ENCODE peak calls at places on chromosomes 7 and 10, in ten cellular contexts. J is hippocampal formation; U is Panc1; R is stimulated activated CD4-positive, alpha-beta T cell treated with anti-CD3 and anti-CD28 coated beads, Interleukin-1b, Interleukin-23, amount 100 ng/mL, for 4 hours; O is pancreas; W is CD8-positive, alpha-beta memory T cell; K is endodermal cell; G is activated T-cell treated with anti-CD3 and anti-CD28 coated beads for 4 hours; V is T-cell; F is lower leg skin. L is an unnamed sample.

GRCh38 chr7:28237368-28237767 is 56.8 kb upstream of the JAZF1 start:
- DNase-seq in J (no peak), U (no peak), R (no peak), O (no peak), W (no peak), K (no peak), G (no peak), V (no peak), F (no peak), L (no peak)

GRCh38 chr7:74061840-74062539 is 21.6 kb upstream of the LIMK1 start:
- DNase-seq in J (peak; percentile 75), U (peak; percentile 64), R (peak; percentile 41), O (peak; percentile 93), W (peak; percentile 90), K (no peak), G (peak; percentile 36), V (peak; percentile 66), F (peak; percentile 95), L (peak; percentile 76)

GRCh38 chr7:44275146-44275545 is 50.2 kb downstream of the CAMK2B start:
- DNase-seq in J (no peak), U (no peak), R (no peak), O (no peak), W (no peak), K (no peak), G (no peak), V (no peak), F (no peak), L (no peak)

GRCh38 chr10:102633848-102634247 is 10.4 kb upstream of the TRIM8 start:
- DNase-seq in J (no peak), U (no peak), R (no peak), O (no peak), W (no peak), K (peak; percentile 50), G (no peak), V (no peak), F (no peak), L (no peak)

GRCh38 chr10:77622822-77623410 is 14.7 kb downstream of the KCNMA1 start:
- DNase-seq in J (no peak), U (no peak), R (no peak), O (no peak), W (no peak), K (no peak), G (no peak), V (no peak), F (no peak), L (no peak)

GRCh38 chr7:107528461-107528860 is 35.3 kb downstream of the COG5 start:
- DNase-seq in J (no peak), U (no peak), R (no peak), O (no peak), W (no peak), K (no peak), G (no peak), V (no peak), F (no peak), L (no peak)

GRCh38 chr7:134943785-134944400 is 42.4 kb upstream of the AGBL3 start:
- DNase-seq in J (no peak), U (peak; percentile 52), R (no peak), O (no peak), W (no peak), K (no peak), G (no peak), V (no peak), F (no peak), L (no peak)

GRCh38 chr10:92847185-92847864 is 995 bp upstream of the EXOC6 start:
- DNase-seq in J (no peak), U (no peak), R (no peak), O (no peak), W (no peak), K (no peak), G (no peak), V (no peak), F (no peak), L (no peak)

GRCh38 chr10:33653584-33654367 is 319.3 kb upstream of the NRP1 start:
- DNase-seq in J (no peak), U (no peak), R (no peak), O (no peak), W (no peak), K (no peak), G (no peak), V (no peak), F (no peak), L (no peak)

GRCh38 chr10:131682271-131682962 is 218.4 kb upstream of the PPP2R2D start:
- DNase-seq in J (no peak), U (no peak), R (no peak), O (no peak), W (no peak), K (no peak), G (no peak), V (no peak), F (no peak), L (no peak)

GRCh38 chr10:17029581-17030271 is 99.9 kb downstream of the CUBN start:
- DNase-seq in J (peak; percentile 28), U (no peak), R (peak; percentile 83), O (no peak), W (peak; percentile 82), K (peak; percentile 33), G (peak; percentile 90), V (peak; percentile 65), F (peak; percentile 92), L (peak; percentile 65)

GRCh38 chr10:16986406-16987128 is 143.0 kb downstream of the CUBN start:
- DNase-seq in J (peak; percentile 41), U (no peak), R (no peak), O (no peak), W (no peak), K (peak; percentile 24), G (no peak), V (no peak), F (no peak), L (no peak)

L was measured in CD4-positive, alpha-beta memory T cell.